ENCODE peak calls at places on chromosomes 1 and 21, in four cellular contexts. One of them, this sample, is unnamed.

GRCh38 chr1:154812911-154813816 is 56.9 kb downstream of the KCNN3 start:
- DNase-seq in adrenal gland: peak
- DNase-seq in left ventricle myocardium inferior: peak
- DNase-seq in A549: no peak
- DNase-seq in this sample: peak

GRCh38 chr1:180230791-180231505 is 884 bp downstream of the LHX4 start:
- DNase-seq in left ventricle myocardium inferior: no peak
- DNase-seq in A549: peak
- DNase-seq in adrenal gland: no peak
- DNase-seq in this sample: peak

GRCh38 chr1:208052926-208053407 is 142.0 kb upstream of the CD34 start:
- DNase-seq in adrenal gland: no peak
- DNase-seq in A549: no peak
- DNase-seq in left ventricle myocardium inferior: no peak
- DNase-seq in this sample: no peak

GRCh38 chr1:110494522-110495406 is 24.2 kb downstream of the KCNA10 start:
- DNase-seq in adrenal gland: no peak
- DNase-seq in A549: no peak
- DNase-seq in left ventricle myocardium inferior: no peak
- DNase-seq in this sample: peak

GRCh38 chr1:1470626-1471388 is 758 bp upstream of the ATAD3B start:
- DNase-seq in left ventricle myocardium inferior: no peak
- DNase-seq in adrenal gland: no peak
- DNase-seq in A549: no peak
- DNase-seq in this sample: no peak

GRCh38 chr1:114510235-114511047 is 562 bp downstream of the TRIM33 start:
- DNase-seq in A549: peak
- DNase-seq in left ventricle myocardium inferior: peak
- DNase-seq in adrenal gland: peak
- DNase-seq in this sample: no peak

GRCh38 chr1:223731076-223731770 is 18.9 kb downstream of the CAPN2 start:
- DNase-seq in adrenal gland: peak
- DNase-seq in left ventricle myocardium inferior: peak
- DNase-seq in A549: no peak
- DNase-seq in this sample: no peak

GRCh38 chr1:206658264-206658980 is 23.1 kb downstream of the DYRK3 start:
- DNase-seq in adrenal gland: no peak
- DNase-seq in left ventricle myocardium inferior: peak
- DNase-seq in A549: peak
- DNase-seq in this sample: peak

DNA sequence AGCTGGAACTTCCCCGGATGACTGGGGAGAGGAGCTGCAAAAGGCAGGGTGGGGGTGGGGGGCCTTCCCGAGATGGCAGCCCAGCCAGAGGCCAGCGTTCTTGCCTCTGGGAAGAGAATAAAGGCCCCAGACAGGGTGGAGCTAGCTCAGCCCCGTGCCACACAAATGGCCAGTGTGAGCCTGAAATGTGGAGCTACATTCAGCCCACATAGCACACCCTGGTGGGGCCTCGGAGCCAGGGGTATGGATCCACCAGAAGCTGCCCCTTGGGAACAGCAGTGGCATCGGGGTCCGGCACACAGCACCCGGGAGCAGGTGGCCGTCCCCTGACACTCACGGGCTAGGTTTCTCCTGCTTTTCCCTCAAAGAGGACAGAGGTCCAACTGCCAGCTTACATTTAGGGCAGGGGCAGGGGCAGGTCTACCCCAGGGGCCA is 93.9 kb downstream of the PDE9A start:
- DNase-seq in left ventricle myocardium inferior: no peak
- DNase-seq in adrenal gland: no peak
- DNase-seq in A549: no peak
- DNase-seq in this sample: no peak
- H3K4me3 ChIP-seq in left ventricle myocardium inferior: no peak
- H3K4me3 ChIP-seq in adrenal gland: no peak
- H3K4me3 ChIP-seq in A549: no peak
- H3K4me3 ChIP-seq in this sample: no peak

GRCh38 chr21:33299181-33299752 is 25.5 kb upstream of the IFNAR1 start:
- DNase-seq in A549: no peak
- DNase-seq in adrenal gland: no peak
- DNase-seq in left ventricle myocardium inferior: no peak
- DNase-seq in this sample: no peak
- H3K4me3 ChIP-seq in A549: no peak
- H3K4me3 ChIP-seq in adrenal gland: no peak
- H3K4me3 ChIP-seq in left ventricle myocardium inferior: no peak
- H3K4me3 ChIP-seq in this sample: no peak

DNA sequence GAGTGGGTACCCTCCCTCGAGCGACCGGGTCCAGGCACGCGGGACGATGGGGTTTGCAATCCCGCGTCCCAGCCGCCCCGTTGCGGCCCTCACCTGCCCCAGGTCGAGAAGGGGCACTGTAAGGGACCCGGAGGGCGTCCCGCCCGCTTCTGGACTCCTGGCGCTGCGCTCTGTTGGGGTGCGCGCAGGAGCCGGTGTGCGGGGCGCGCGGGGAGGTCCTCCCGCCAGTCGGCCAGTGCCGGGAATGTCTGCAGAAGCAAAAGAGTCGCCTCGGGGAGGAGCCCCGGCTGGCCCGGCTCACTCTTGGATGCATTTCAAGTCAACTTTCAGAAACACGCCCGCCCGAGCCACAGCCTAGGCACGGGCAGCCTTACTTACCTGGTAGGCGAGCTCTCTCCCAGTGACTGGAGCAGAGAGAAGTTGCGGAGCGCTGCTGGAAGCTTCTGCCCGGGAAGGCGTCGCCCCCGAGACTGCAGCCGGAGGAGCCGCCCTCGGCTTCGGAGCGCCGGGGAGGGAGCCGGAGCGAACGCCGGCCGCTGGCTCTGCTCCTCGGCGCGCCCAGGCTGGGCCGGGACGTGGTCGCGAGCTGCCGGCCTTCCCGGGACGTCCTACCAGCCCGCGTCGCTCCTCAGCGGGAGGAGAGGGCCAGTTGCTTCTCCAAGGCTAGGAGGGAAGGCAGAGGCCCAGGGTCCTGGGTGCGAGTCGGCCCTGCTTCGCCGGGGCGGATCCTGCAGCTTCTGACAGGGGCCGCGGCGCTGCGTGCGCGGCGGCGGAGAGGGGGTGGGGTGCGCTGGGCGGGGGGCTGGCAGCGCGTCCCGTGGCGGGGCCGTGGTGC is at the start of gene LMX1A:
- DNase-seq in left ventricle myocardium inferior: no peak
- DNase-seq in adrenal gland: no peak
- DNase-seq in A549: peak
- DNase-seq in this sample: no peak
- H3K4me3 ChIP-seq in left ventricle myocardium inferior: peak
- H3K4me3 ChIP-seq in adrenal gland: peak
- H3K4me3 ChIP-seq in A549: peak
- H3K4me3 ChIP-seq in this sample: no peak

GRCh38 chr1:10516925-10517676 is 42.4 kb downstream of the PEX14 start:
- DNase-seq in adrenal gland: no peak
- DNase-seq in A549: no peak
- DNase-seq in left ventricle myocardium inferior: no peak
- DNase-seq in this sample: no peak

GRCh38 chr1:10515627-10516026 is 40.9 kb downstream of the PEX14 start:
- DNase-seq in A549: no peak
- DNase-seq in adrenal gland: no peak
- DNase-seq in left ventricle myocardium inferior: no peak
- DNase-seq in this sample: no peak

GRCh38 chr1:10513199-10513598 is 38.4 kb downstream of the PEX14 start:
- DNase-seq in adrenal gland: no peak
- DNase-seq in A549: no peak
- DNase-seq in left ventricle myocardium inferior: no peak
- DNase-seq in this sample: no peak

GRCh38 chr1:10516244-10516643 is 41.5 kb downstream of the PEX14 start:
- DNase-seq in A549: no peak
- DNase-seq in adrenal gland: no peak
- DNase-seq in left ventricle myocardium inferior: no peak
- DNase-seq in this sample: no peak

DNA sequence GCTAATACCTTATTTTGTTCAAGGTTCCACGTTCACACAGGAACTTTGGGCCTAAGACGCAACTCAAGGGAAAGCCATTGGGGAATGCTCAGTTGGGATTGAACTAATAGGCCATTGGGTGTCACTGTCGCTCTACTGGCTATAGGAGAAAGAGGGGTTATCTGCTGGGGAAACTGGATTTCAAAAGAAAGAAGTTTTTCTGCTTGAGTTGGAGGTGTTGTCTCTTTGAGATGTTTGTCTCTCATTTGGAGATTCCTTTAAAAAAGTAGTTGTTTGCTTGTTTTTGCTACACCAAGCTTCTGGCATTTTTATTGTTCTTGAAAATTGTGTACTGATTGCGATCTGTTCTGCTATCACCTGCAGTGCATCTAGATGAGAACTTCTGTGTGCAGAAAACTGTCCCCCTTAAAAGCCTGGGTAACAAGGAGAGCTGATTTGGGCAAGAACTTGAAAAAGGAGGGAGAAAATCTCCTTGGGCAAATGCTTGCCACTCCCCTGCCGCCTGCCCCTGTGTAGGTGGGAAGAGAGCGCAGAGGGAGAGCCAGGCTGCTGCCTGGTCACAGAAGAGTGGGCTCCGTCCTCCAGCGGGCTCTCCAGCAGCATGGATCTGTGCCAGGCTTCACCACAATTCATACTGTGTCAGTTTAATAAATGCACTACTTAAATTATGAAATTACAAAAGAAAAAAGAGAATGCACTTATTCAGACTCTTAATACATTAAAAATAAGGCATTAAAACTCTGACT is 39.9 kb downstream of the PEX14 start:
- DNase-seq in A549: peak
- DNase-seq in adrenal gland: no peak
- DNase-seq in left ventricle myocardium inferior: no peak
- DNase-seq in this sample: no peak
- H3K4me3 ChIP-seq in A549: no peak
- H3K4me3 ChIP-seq in adrenal gland: no peak
- H3K4me3 ChIP-seq in left ventricle myocardium inferior: no peak
- H3K4me3 ChIP-seq in this sample: no peak

DNA sequence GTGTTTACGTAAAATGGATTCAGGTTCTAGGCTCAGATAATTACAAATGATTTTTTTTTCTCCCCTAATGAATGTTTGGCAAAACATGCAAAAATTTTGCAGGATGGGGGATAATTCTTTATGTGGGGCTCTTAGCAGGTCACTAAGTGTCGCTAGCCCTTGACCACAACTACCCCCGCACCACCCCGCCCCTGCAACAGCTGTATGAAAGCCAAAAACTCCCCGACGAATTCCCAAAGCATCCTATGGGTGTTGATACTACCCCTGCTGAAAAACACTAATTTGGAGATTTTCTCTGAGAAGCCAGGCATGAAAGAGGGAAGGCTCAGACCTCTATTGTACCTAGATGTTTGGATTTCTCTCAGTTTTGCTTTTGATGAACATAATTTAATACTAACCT is 243.0 kb downstream of the TRABD2B start:
- DNase-seq in A549: no peak
- DNase-seq in adrenal gland: no peak
- DNase-seq in left ventricle myocardium inferior: no peak
- DNase-seq in this sample: no peak
- H3K4me3 ChIP-seq in A549: no peak
- H3K4me3 ChIP-seq in adrenal gland: no peak
- H3K4me3 ChIP-seq in left ventricle myocardium inferior: no peak
- H3K4me3 ChIP-seq in this sample: no peak

DNA sequence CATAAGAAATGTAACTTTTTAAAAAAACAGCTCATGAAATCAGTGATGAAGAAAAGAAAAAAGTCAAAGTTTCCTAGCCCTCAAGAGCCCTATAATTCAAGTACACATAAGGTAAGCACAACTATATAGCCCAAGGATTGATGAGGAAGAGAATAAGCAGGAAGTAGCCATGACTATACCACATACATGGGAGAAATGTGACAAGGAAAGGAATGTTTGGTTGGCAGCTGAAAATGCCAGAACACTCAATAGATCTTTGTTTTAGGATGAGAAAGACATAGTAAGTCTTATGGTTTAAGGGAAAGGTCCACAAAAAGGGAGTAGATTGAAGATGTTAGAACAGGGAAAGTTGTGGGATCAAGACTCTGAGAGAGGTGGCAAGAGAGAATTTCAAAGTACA is 5.7 kb downstream of the DOCK7 start:
- DNase-seq in A549: no peak
- DNase-seq in left ventricle myocardium inferior: no peak
- DNase-seq in adrenal gland: no peak
- DNase-seq in this sample: no peak
- H3K4me3 ChIP-seq in A549: no peak
- H3K4me3 ChIP-seq in left ventricle myocardium inferior: no peak
- H3K4me3 ChIP-seq in adrenal gland: no peak
- H3K4me3 ChIP-seq in this sample: no peak

DNA sequence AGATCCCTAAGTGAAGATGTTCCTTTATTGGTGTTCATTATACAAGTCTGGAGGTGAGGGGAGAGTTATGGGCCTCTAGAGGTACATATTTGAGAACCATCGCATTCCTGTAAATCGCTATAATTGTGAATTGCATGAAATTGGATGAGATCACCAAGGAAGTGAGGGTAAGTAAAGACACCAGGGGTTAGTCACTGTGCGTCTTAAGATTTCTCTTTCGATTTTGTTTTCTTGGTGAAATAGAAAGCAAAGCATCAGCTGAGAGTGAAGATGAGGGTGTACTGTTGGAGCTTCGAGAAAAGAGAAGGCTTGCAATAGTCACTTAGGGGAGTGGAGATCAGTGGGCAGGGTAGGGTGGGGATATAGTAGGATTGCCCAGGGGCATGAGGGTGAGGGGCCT is 82.1 kb downstream of the RAVER2 start:
- DNase-seq in A549: no peak
- DNase-seq in left ventricle myocardium inferior: no peak
- DNase-seq in adrenal gland: no peak
- DNase-seq in this sample: no peak
- H3K4me3 ChIP-seq in A549: no peak
- H3K4me3 ChIP-seq in left ventricle myocardium inferior: no peak
- H3K4me3 ChIP-seq in adrenal gland: no peak
- H3K4me3 ChIP-seq in this sample: no peak

This sample was measured in HAP-1.